ENCODE peak calls at places on chromosomes 2 and 18, in seven cellular contexts. V is uterus, Y is heart left ventricle, L is A549, E is lower leg skin, X is sigmoid colon, J is stomach. W is an unnamed sample.

GRCh38 chr2:234677758-234678538 is 181.1 kb upstream of the ARL4C start:
- DNase-seq in V (no peak), J (no peak), Y (no peak), E (no peak), X (no peak), L (peak), W (no peak)

GRCh38 chr18:27227721-27228120 is 42.6 kb upstream of the CHST9 start:
- DNase-seq in Y (no peak), J (no peak), V (no peak), E (no peak), L (no peak), X (no peak), W (no peak)

GRCh38 chr18:74275736-74276135 is 16.0 kb downstream of the CYB5A start:
- DNase-seq in E (no peak), J (no peak), L (no peak), V (no peak), X (no peak), Y (no peak), W (no peak)

GRCh38 chr2:81984969-81985637 is 1680.6 kb upstream of the LRRTM1 start:
- DNase-seq in J (no peak), E (no peak), Y (no peak), X (no peak), L (no peak), V (no peak), W (no peak)

GRCh38 chr2:959453-959852 is 8.8 kb downstream of the SNTG2 start:
- DNase-seq in L (no peak), J (no peak), X (no peak), E (no peak), Y (no peak), V (no peak), W (no peak)

GRCh38 chr18:22015156-22015555 is 154.2 kb upstream of the GATA6 start:
- DNase-seq in X (no peak), Y (no peak), E (no peak), J (no peak), V (no peak), L (no peak), W (no peak)

GRCh38 chr2:239157766-239158165 is 243.1 kb downstream of the HDAC4 start:
- DNase-seq in E (no peak), V (peak), X (peak), J (peak), L (peak), Y (no peak), W (no peak)

GRCh38 chr2:230987137-230988020 is 8.5 kb upstream of the SPATA3 start:
- DNase-seq in L (peak), V (peak), Y (peak), J (peak), X (peak), E (peak), W (peak)

GRCh38 chr2:98477506-98477905 is 32.8 kb downstream of the INPP4A start:
- DNase-seq in J (no peak), Y (no peak), L (no peak), X (no peak), V (no peak), E (no peak), W (no peak)

GRCh38 chr2:45612741-45613140 is 1.7 kb upstream of the SRBD1 start:
- DNase-seq in J (no peak), Y (no peak), E (no peak), X (no peak), V (no peak), L (no peak), W (no peak)

GRCh38 chr2:45607701-45608100 is 3.4 kb downstream of the SRBD1 start:
- DNase-seq in Y (no peak), X (no peak), V (no peak), L (peak), J (no peak), E (no peak), W (no peak)

GRCh38 chr2:45612265-45612664 is 1.2 kb upstream of the SRBD1 start:
- DNase-seq in E (no peak), Y (no peak), L (no peak), X (no peak), V (no peak), J (no peak), W (no peak)

GRCh38 chr2:45611020-45611737 is at the start of gene SRBD1:
- DNase-seq in L (peak), V (peak), Y (peak), E (peak), X (peak), J (peak), W (peak)

GRCh38 chr2:45610281-45611019 is 617 bp downstream of the SRBD1 start:
- DNase-seq in Y (peak), V (peak), E (peak), L (peak), X (peak), J (peak), W (peak)
- TF ChIP-seq POLR2A in Y (no peak), V (no peak), E (no peak), L (no peak), X (no peak), J (no peak), W (no peak)

GRCh38 chr2:148965596-148966431 is 72.7 kb upstream of the LYPD6B start:
- DNase-seq in L (no peak), Y (no peak), E (no peak), J (no peak), X (no peak), V (no peak), W (no peak)
- TF ChIP-seq POLR2A in L (no peak), Y (no peak), E (no peak), J (no peak), X (no peak), V (no peak), W (no peak)

DNA sequence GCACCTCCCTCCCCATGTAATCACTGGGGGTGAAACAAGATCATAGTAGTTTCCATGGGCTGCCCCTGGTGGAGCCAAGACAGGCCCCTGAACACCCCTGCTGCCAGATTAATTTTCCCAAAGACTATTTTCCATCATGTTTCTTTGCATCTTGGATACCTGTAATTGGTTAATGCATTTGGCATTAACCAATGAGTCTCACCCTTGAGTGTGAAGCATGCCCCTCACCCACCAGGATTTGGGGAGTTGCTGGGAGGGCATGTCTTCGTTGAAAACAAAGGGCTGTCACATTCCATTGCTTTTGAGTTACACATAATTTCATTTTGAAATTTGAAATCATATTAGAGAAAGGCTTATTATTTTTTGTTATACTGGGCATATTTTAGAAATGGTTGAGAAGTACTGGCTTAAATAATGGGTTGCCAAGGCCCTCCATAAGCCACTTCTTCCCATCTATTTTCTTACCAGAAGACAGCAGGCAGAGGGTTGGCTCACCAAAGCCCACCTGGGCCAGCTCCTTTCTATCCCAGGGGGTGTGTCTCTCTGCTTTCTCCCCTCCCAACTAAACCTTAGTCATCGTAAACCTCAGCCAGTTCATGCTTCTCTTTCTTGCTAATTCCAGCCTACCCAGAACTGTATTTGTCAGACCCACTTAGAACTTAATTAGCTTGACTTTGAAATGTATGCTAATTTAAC is 51.8 kb downstream of the ATIC start:
- DNase-seq in E (no peak), V (no peak), J (no peak), Y (no peak), L (no peak), X (no peak), W (no peak)
- TF ChIP-seq POLR2A in E (no peak), V (no peak), J (no peak), Y (no peak), L (no peak), X (no peak), W (no peak)

DNA sequence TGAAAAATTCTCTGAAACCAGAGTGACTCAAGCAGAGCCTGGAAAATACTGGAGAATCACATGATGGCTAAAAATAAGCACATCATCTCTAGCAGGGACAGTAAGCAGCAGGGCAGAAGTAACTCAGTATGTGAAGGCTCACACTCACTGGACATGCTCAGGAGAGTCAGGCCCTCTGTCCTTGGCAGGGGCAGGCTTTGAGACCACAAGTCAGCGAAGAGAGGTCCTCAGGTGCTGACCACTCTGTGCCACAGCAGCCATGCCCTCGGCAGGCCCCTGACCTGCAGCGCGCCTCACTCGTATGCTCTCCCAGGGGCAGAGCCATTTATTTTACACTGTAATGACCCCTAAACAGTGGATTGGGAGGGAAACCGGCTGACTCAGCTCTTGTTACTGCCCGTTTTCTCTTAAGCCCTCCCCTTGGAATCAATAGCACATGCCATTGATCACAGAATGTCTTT is 76.8 kb downstream of the MAPRE2 start:
- DNase-seq in V (no peak), E (no peak), X (peak), Y (peak), J (no peak), L (no peak), W (no peak)
- TF ChIP-seq POLR2A in V (no peak), E (no peak), X (no peak), Y (peak), J (no peak), L (no peak), W (no peak)

DNA sequence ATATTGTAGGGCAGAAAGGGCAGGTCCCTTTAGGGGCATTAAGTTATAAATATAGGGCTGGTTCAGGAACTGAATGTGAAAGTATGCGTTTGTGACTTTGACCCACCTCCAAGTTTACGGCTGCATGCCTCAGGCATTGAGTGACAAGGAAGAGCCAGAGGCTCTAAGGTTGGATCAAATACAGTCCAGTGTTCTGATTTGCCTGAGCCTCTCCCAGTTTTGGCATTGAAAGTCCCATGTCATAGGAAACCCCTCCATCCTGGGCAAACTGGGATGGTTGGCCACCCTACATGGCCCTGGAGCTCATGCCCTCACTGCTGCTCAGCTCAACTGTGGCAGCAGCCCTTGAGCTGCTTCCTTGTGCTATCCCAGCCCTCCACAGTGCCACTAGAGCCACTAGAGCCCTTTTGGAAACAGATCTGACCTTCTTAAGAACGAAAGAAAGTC is 29.9 kb downstream of the HK2 start:
- DNase-seq in X (no peak), L (no peak), E (no peak), Y (no peak), J (no peak), V (no peak), W (no peak)
- TF ChIP-seq POLR2A in X (no peak), L (no peak), E (no peak), Y (no peak), J (no peak), V (no peak), W (no peak)

DNA sequence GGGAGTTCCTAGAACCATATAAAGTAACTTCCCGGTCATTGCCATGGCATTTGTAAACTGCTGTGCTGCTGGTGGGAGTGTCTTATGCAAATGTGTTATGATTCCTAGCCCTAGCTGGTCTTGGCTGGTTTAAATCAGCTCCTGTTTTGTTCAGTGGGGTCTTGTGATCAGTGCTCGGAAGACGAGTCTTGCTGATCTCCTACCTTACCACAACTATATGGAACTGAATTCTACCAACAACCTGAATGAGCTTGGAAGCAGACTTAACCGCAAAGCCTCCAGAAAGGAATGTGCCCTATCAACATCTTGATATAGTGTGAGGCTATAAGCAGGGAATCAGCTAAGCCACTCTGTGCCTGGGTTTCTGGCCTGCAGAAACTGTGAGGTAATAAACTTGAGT is 33.5 kb downstream of the POLE4 start:
- DNase-seq in V (no peak), L (no peak), J (no peak), E (no peak), X (no peak), Y (no peak), W (no peak)
- TF ChIP-seq POLR2A in V (no peak), L (no peak), J (no peak), E (no peak), X (no peak), Y (no peak), W (no peak)

GRCh38 chr2:127105656-127106456 is 1.1 kb downstream of the BIN1 start:
- DNase-seq in V (peak), J (no peak), E (peak), Y (no peak), L (no peak), X (peak), W (no peak)

GRCh38 chr2:127108090-127108523 is 1.2 kb upstream of the BIN1 start:
- DNase-seq in J (no peak), X (peak), E (peak), L (no peak), V (peak), Y (no peak), W (no peak)

GRCh38 chr2:127106457-127106997 is 427 bp downstream of the BIN1 start:
- DNase-seq in L (no peak), Y (no peak), V (peak), E (peak), X (peak), J (peak), W (no peak)

GRCh38 chr2:127107622-127107999 is 657 bp upstream of the BIN1 start:
- DNase-seq in L (peak), J (no peak), X (peak), Y (no peak), E (peak), V (no peak), W (no peak)

DNA sequence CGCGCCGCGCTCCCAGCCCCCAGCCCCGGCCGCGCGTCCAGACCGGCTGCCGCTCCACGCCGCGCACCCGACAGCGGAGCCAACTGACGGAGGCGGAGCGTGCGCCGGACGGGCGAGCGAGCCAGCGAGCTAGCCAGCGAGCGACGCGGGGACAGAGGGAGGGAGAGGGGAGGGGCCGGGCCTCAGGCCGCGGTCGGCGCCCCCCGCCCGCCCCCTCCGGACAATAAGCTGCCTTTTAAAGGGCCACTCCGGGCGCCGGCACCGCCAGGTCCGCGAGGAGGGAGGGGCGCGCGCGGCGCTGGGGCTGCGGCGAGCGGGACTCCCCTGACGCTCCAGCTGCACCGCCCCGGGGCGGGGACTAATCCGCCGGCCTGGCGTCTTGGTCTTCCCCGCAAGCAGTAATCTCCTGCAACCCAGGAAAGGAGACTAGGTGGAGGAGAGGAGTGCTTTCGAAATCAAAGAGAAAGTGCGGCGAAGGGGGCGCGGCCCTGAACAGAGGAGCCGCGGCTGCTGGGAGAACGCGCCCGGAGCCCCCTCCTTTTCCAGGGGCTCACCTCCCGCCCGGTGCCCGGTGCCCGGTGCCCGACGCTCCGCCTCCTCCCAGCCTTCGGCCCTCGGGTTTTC is at the start of gene BIN1:
- DNase-seq in Y (peak), L (peak), X (peak), E (peak), V (peak), J (peak), W (peak)
- TF ChIP-seq POLR2A in Y (peak), L (peak), X (peak), E (no peak), V (peak), J (no peak), W (no peak)

DNA sequence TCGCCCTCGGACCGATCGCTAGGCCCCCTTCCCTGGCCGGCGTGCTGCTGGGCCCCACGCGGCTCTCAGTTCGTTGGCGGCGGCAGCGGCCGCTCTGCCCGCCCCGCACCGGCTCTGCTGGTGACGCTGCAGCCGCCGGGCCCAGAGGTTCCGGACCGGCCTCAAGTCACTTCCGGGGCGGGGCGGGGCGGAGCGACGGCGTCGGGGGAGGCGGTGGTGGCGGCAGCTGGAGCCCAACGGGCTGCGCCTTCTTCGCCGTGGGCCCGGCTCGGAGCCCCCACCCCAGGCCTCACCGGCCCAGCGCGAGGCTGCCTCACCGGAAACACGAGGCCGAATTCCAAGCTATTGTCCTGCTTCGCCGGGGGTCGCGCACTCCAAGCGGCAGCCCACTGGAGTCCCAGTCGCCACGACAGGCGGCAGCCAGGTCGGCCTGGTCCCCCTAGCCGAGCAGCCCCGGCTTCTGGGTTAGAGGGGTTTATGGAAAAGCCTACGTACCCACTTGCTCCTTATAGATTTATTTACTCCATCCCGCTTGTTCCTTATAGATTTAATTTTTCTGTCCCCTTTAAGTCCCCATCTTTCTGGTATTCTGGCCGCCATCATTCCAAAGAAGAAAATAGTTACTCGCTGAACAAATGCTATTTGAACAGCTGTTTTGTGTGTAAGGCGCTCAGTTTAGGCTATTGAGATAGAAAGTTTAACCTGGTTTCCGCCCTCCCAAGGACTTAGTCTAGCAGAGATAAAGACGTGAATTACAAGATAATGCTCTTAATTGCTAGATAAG is at the start of gene PSME4:
- DNase-seq in L (peak), J (peak), V (peak), E (peak), Y (peak), X (peak), W (peak)
- TF ChIP-seq POLR2A in L (peak), J (no peak), V (peak), E (peak), Y (peak), X (peak), W (peak)

GRCh38 chr2:43018179-43019024 is 208.0 kb downstream of the ZFP36L2 start:
- DNase-seq in E (peak), J (peak), X (peak), L (no peak), V (peak), Y (peak), W (no peak)
- TF ChIP-seq POLR2A in E (no peak), J (no peak), X (no peak), L (peak), V (peak), Y (no peak), W (no peak)

DNA sequence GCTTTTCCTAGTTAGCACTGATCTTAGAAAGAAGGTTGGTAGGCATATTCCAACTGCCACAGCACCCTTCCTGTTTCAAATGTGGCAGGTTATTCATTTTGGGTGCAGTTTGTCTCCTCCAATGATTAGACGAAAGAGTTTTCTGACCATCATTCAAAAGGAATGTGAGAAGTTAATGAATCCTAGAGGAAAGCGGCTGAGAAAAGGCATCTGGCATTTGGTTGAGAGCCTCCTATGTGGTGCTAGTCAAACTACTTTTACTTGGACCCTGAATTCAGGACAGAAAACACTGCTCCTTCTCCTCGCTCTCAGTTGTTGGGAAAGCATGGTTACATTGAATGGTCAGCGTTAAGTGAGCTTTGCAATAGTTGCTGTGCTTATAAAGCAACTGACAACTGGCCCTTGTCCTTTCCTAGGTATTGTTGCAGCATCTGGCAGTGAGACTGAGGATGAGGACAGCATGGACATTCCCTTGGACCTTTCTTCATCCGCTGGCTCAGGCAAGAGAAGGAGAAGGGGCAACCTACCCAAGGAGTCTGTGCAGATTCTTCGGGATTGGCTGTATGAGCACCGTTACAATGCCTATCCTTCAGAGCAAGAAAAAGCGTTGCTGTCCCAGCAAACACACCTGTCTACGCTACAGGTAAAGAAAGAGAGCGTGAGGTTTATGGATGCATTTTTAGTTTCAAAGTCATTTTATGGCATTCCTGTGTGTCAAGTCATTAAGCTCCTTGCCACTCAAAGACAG is 6.1 kb downstream of the TGIF1 start:
- DNase-seq in E (no peak), L (no peak), X (no peak), Y (no peak), J (no peak), V (no peak), W (no peak)
- TF ChIP-seq POLR2A in E (no peak), L (no peak), X (peak), Y (no peak), J (no peak), V (no peak), W (peak)

W was measured in erythroblast.